ENCODE peak calls at places on chromosomes 12 and 14, in ten cellular contexts. G, M, F, W, Q, S, X, J, N and C are unnamed samples.

GRCh38 chr12:41979574-41979973 is 165.1 kb downstream of the GXYLT1 start:
- DNase-seq in X (peak), S (no peak), J (no peak), Q (no peak), N (no peak), W (no peak), G (no peak), M (no peak), F (peak), C (no peak)

GRCh38 chr14:32908487-32909084 is 30.1 kb upstream of the NPAS3 start:
- DNase-seq in J (no peak), X (no peak), F (peak), N (no peak), M (no peak), S (no peak), W (no peak), G (no peak), Q (no peak), C (no peak)

GRCh38 chr14:80390911-80391310 is 179.6 kb upstream of the DIO2 start:
- DNase-seq in Q (no peak), X (peak), N (no peak), S (peak), M (no peak), J (no peak), G (no peak), W (no peak), F (peak), C (peak)

GRCh38 chr12:31246470-31246850 is 79.5 kb downstream of the SINHCAF start:
- DNase-seq in F (peak), G (no peak), W (no peak), X (no peak), N (no peak), S (no peak), M (no peak), J (no peak), Q (no peak), C (peak)

GRCh38 chr14:103727313-103728000 is 11.8 kb downstream of the ZFYVE21 start:
- DNase-seq in Q (no peak), X (no peak), F (no peak), S (no peak), M (no peak), G (peak), J (no peak), W (peak), N (no peak), C (no peak)

GRCh38 chr12:50640321-50640939 is 123.5 kb upstream of the ATF1 start:
- DNase-seq in G (no peak), Q (no peak), S (no peak), W (no peak), J (no peak), F (no peak), N (no peak), X (no peak), M (no peak), C (no peak)

GRCh38 chr14:95364481-95365209 is 44.9 kb upstream of the CLMN start:
- DNase-seq in N (no peak), M (no peak), J (no peak), G (no peak), X (no peak), F (no peak), S (no peak), W (no peak), Q (no peak), C (no peak)

GRCh38 chr12:108804361-108804949 is 52.9 kb downstream of the SSH1 start:
- DNase-seq in J (peak), X (no peak), M (peak), W (peak), S (peak), Q (no peak), F (peak), N (no peak), G (no peak), C (no peak)

GRCh38 chr12:48104531-48104930 is 1.3 kb downstream of the SENP1 start:
- DNase-seq in G (no peak), F (no peak), S (no peak), N (no peak), X (no peak), J (no peak), M (no peak), Q (no peak), W (no peak), C (no peak)

GRCh38 chr12:106276032-106276728 is 26.4 kb upstream of the TCP11L2 start:
- DNase-seq in F (no peak), J (no peak), M (no peak), S (no peak), Q (no peak), N (no peak), W (no peak), G (no peak), X (no peak), C (no peak)

GRCh38 chr14:61864329-61864898 is 102.2 kb downstream of the SNAPC1 start:
- DNase-seq in J (no peak), S (no peak), W (no peak), F (no peak), N (no peak), Q (no peak), X (no peak), G (no peak), M (no peak), C (no peak)

GRCh38 chr12:96427269-96427729 is 27.1 kb upstream of the CDK17 start:
- DNase-seq in S (peak), W (peak), Q (peak), F (peak), J (peak), N (no peak), X (peak), G (peak), M (no peak), C (peak)

GRCh38 chr14:59126714-59127436 is 61.6 kb upstream of the DAAM1 start:
- DNase-seq in N (peak), M (peak), G (no peak), W (no peak), S (peak), F (peak), J (peak), X (peak), Q (no peak), C (no peak)

GRCh38 chr14:34201909-34202622 is 251.2 kb upstream of the EGLN3 start:
- DNase-seq in N (no peak), S (no peak), Q (no peak), X (no peak), F (peak), J (no peak), W (no peak), G (no peak), M (no peak), C (no peak)

GRCh38 chr12:334114-334513 is 55.0 kb downstream of the KDM5A start:
- DNase-seq in N (no peak), Q (no peak), M (no peak), G (no peak), X (no peak), F (no peak), W (no peak), S (no peak), J (no peak), C (no peak)

GRCh38 chr12:14960548-14961465 is 594 bp downstream of the ARHGDIB start:
- DNase-seq in J (no peak), G (no peak), Q (no peak), M (no peak), X (no peak), W (no peak), N (peak), S (peak), F (peak), C (no peak)

GRCh38 chr12:42473130-42473529 is 116.4 kb downstream of the PRICKLE1 start:
- DNase-seq in G (no peak), J (no peak), F (peak), S (peak), X (no peak), W (no peak), N (no peak), Q (no peak), M (no peak), C (peak)

GRCh38 chr12:12294215-12295005 is 27.6 kb upstream of the LRP6 start:
- DNase-seq in F (peak), G (peak), J (no peak), S (no peak), Q (no peak), N (no peak), M (peak), W (no peak), X (no peak), C (no peak)

GRCh38 chr12:122835693-122836026 is 403 bp downstream of the HIP1R start:
- DNase-seq in N (no peak), M (peak), F (no peak), X (no peak), Q (no peak), W (no peak), J (no peak), G (no peak), S (no peak), C (no peak)

GRCh38 chr12:1346126-1346525 is 248.3 kb downstream of the FBXL14 start:
- DNase-seq in X (no peak), Q (no peak), J (no peak), G (no peak), M (no peak), F (peak), S (peak), W (no peak), N (no peak), C (no peak)

GRCh38 chr14:65446159-65446558 is 33.6 kb downstream of the FUT8 start:
- DNase-seq in F (peak), X (no peak), N (no peak), J (no peak), S (peak), Q (no peak), W (no peak), G (no peak), M (no peak), C (no peak)

GRCh38 chr12:25689996-25690501 is 137.0 kb upstream of the LMNTD1 start:
- DNase-seq in G (peak), N (no peak), Q (no peak), M (no peak), J (no peak), F (peak), X (no peak), S (no peak), W (peak), C (no peak)

GRCh38 chr14:49506650-49507049 is 79.5 kb downstream of the RPS29 start:
- DNase-seq in W (no peak), S (no peak), Q (no peak), M (no peak), F (no peak), J (no peak), N (no peak), G (no peak), X (no peak), C (no peak)

GRCh38 chr12:22935090-22935489 is 310.1 kb downstream of the ETNK1 start:
- DNase-seq in S (no peak), Q (no peak), W (no peak), X (no peak), M (no peak), G (no peak), N (no peak), F (no peak), J (no peak), C (no peak)

GRCh38 chr14:64509036-64509435 is 4.5 kb downstream of the ZBTB1 start:
- DNase-seq in J (no peak), F (no peak), M (no peak), W (peak), X (peak), S (no peak), G (no peak), N (no peak), Q (no peak), C (no peak)

GRCh38 chr12:92987846-92988621 is 58.9 kb upstream of the EEA1 start:
- DNase-seq in S (no peak), M (peak), Q (no peak), X (no peak), J (no peak), N (peak), G (no peak), F (no peak), W (no peak), C (no peak)

GRCh38 chr12:13719986-13720385 is 261.4 kb downstream of the GRIN2B start:
- DNase-seq in J (no peak), N (no peak), Q (no peak), S (no peak), F (no peak), W (no peak), G (no peak), X (no peak), M (no peak), C (no peak)

GRCh38 chr12:13724136-13724535 is 257.3 kb downstream of the GRIN2B start:
- DNase-seq in S (no peak), X (no peak), Q (no peak), N (no peak), J (no peak), F (no peak), W (no peak), G (no peak), M (no peak), C (no peak)

GRCh38 chr12:13727707-13728147 is 253.7 kb downstream of the GRIN2B start:
- DNase-seq in S (no peak), J (no peak), W (no peak), F (peak), G (no peak), N (no peak), Q (no peak), X (peak), M (no peak), C (peak)

GRCh38 chr12:13725049-13725448 is 256.4 kb downstream of the GRIN2B start:
- DNase-seq in N (no peak), M (no peak), G (no peak), J (no peak), W (no peak), S (no peak), Q (no peak), X (no peak), F (no peak), C (no peak)
- H3K27ac ChIP-seq in N (no peak), M (no peak), G (no peak), J (no peak), W (no peak), S (no peak), Q (no peak), X (no peak), F (no peak), C (no peak)

GRCh38 chr12:52191841-52192791 is at the start of gene KRT80:
- DNase-seq in S (peak), W (peak), G (peak), M (no peak), X (peak), Q (peak), J (peak), N (no peak), F (peak), C (peak)
- H3K27ac ChIP-seq in S (peak), W (no peak), G (peak), M (no peak), X (peak), Q (peak), J (peak), N (no peak), F (peak), C (peak)

DNA sequence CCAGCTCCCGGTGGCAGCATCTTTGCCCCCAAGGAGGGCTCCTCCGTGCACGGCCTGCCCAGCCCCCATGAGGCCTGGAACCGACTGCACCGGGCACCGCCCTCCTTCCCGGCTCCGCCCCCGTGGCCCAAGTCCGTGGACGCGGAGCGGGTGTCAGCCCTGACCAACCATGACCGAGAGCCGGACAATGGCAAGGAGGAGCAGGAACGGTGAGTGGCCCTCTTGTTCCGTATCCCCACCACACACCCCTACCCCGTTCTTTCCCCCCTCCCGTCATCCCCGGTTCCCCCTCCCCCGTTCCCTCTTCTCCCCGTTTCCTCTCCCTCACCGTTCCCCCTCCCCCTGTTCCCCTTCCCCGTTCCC is 28.3 kb downstream of the LRCOL1 start:
- DNase-seq in X (no peak), J (no peak), F (no peak), N (no peak), S (no peak), W (no peak), G (no peak), Q (no peak), M (no peak), C (no peak)
- H3K27ac ChIP-seq in X (no peak), J (no peak), F (no peak), N (no peak), S (no peak), W (no peak), G (peak), Q (peak), M (no peak), C (no peak)

GRCh38 chr12:27614386-27614785 is 81.9 kb upstream of the REP15 start:
- DNase-seq in F (no peak), J (no peak), Q (no peak), W (no peak), G (no peak), X (no peak), S (no peak), N (no peak), M (no peak), C (no peak)
- H3K27ac ChIP-seq in F (no peak), J (no peak), Q (no peak), W (no peak), G (no peak), X (no peak), S (no peak), N (no peak), M (no peak), C (peak)

DNA sequence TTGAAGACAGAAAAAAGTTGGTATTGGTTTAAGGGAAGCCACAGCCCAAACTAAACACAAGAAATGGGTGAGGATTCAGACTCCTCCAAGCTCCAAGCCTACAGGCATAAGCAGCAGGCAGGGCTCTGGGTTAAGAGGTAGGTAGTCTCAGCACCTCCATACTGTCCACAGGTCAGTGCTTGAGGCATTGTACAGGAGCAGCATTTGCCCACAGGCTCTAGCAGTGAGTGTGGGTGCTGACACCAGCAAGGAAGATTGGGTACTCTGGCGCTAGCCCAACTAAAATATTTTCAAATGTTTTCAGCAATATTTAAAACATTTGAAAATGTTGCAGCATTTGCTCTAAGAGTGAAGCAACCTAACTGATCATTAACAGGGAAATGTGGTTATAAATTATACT is 33.1 kb downstream of the FERMT2 start:
- DNase-seq in Q (no peak), M (no peak), S (no peak), G (no peak), N (no peak), X (no peak), F (no peak), J (no peak), W (no peak), C (no peak)
- H3K27ac ChIP-seq in Q (peak), M (no peak), S (peak), G (peak), N (no peak), X (no peak), F (no peak), J (peak), W (no peak), C (peak)

GRCh38 chr12:20450591-20450990 is 82.3 kb downstream of the PDE3A start:
- DNase-seq in Q (no peak), G (no peak), J (no peak), W (no peak), F (peak), X (no peak), S (no peak), N (no peak), M (no peak), C (no peak)
- H3K27ac ChIP-seq in Q (peak), G (no peak), J (no peak), W (no peak), F (no peak), X (no peak), S (no peak), N (no peak), M (no peak), C (no peak)